ENCODE peak calls at places on chromosomes 11 and 22, in four cellular contexts. Z is SK-N-SH, O is HCT116, G is sigmoid colon. J is an unnamed sample.

GRCh38 chr22:17882727-17883126 is 108.5 kb upstream of the BID start:
- DNase-seq in Z (no peak), O (no peak), G (no peak), J (no peak)

GRCh38 chr11:44047931-44048431 is at the start of gene ACCSL:
- DNase-seq in Z (no peak), O (no peak), G (peak; percentile 26), J (no peak)

GRCh38 chr11:113248702-113249490 is 65.5 kb upstream of the TTC12 start:
- DNase-seq in Z (no peak), O (no peak), G (no peak), J (no peak)

GRCh38 chr11:13074714-13075464 is 65.8 kb downstream of the RASSF10 start:
- DNase-seq in Z (no peak), O (no peak), G (no peak), J (no peak)

GRCh38 chr11:121670792-121671275 is 218.1 kb upstream of the SORL1-AS1 start:
- DNase-seq in Z (peak; percentile 52), O (no peak), G (no peak), J (no peak)

GRCh38 chr11:4891996-4892640 is 10.4 kb downstream of the OR51T1 start:
- DNase-seq in Z (no peak), O (no peak), G (no peak), J (peak; percentile 16)

GRCh38 chr11:11349870-11350325 is 3.2 kb downstream of the CSNK2A3 start:
- DNase-seq in Z (no peak), O (no peak), G (no peak), J (no peak)

GRCh38 chr22:26674211-26675190 is 17.1 kb downstream of the MIAT start:
- DNase-seq in Z (no peak), O (no peak), G (no peak), J (no peak)

GRCh38 chr11:86180860-86181259 is 63.7 kb upstream of the EED start:
- DNase-seq in Z (no peak), O (no peak), G (no peak), J (no peak)

GRCh38 chr11:118544010-118544646 is 13.1 kb downstream of the TMEM25 start:
- DNase-seq in Z (no peak), O (no peak), G (no peak), J (no peak)

GRCh38 chr11:116558504-116559252 is 214.1 kb downstream of the BUD13 start:
- DNase-seq in Z (no peak), O (no peak), G (no peak), J (no peak)

GRCh38 chr11:65639623-65640482 is 2.0 kb downstream of the SIPA1 start:
- DNase-seq in Z (no peak), O (no peak), G (no peak), J (no peak)
- TF ChIP-seq POLR2AphosphoS5 in Z (no peak), O (no peak), G (no peak), J (no peak)

DNA sequence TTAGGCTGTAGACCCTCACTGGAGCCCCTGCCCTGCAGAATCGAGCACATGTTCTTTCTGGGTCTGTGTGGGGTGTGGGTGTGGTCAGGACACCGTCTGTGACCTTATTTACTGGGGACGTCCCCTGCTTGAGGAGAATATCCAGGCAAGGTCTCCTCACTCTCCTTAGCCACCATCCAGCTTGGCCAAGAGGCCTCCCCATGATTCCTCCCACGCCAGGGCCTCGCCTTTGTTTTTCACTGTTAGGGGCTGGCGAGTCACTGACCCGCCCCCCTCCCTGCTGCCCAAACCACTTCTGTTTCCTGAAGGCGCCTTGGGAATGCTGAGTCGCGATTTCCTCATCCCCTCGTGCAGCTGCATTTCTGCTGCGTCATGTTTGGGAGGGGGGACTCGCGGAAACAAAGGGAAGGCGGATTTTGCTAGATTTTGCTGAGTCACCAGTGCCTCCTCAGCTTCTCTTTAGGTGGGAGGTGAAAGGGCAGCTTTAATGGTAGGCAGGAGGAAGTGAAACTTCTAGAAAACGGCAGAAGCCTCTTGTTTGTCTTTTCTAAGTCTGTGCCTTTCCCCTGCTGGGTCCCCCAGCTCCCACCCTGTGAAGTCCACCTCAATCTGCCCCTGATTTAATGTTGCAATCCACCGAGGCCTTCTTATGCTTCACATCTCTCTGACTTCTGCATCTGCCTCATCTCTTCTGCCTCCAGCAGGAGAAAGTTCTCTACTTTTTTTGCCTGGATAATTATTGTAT is 4.0 kb upstream of the HMOX1 start:
- DNase-seq in Z (no peak), O (peak; percentile 83), G (peak; percentile 98), J (peak; percentile 100)
- TF ChIP-seq POLR2AphosphoS5 in Z (no peak), O (peak; percentile 33), G (peak; percentile 65), J (peak; percentile 31)

GRCh38 chr11:80596291-80596810 is 1155.5 kb upstream of the TENM4 start:
- DNase-seq in Z (no peak), O (no peak), G (no peak), J (no peak)

GRCh38 chr11:80592546-80592945 is 1151.7 kb upstream of the TENM4 start:
- DNase-seq in Z (no peak), O (no peak), G (no peak), J (no peak)

GRCh38 chr11:80598905-80599304 is 1158.1 kb upstream of the TENM4 start:
- DNase-seq in Z (no peak), O (no peak), G (no peak), J (no peak)

GRCh38 chr11:80593981-80594380 is 1153.2 kb upstream of the TENM4 start:
- DNase-seq in Z (no peak), O (no peak), G (no peak), J (no peak)

DNA sequence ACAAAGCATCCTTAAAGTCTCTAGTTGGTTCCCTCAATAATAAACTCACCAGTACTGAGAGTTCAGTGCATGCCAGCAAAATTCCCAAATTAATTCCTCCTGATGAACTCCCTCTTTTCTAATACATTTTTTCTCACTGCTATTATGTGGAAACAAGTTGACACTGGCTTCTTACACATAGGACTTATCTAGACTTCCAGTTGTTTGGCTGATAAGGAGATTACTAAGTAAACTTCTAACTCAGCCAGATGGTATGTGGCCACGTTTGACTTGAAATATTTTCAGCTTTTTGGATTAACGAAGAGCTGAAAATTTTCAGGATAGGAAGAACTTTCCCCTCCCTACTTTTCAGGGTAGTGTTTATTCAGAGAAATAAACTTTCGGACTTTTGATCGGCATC is 1154.2 kb upstream of the TENM4 start:
- DNase-seq in Z (no peak), O (no peak), G (no peak), J (no peak)
- TF ChIP-seq POLR2AphosphoS5 in Z (no peak), O (no peak), G (no peak), J (no peak)

GRCh38 chr22:29607426-29607825 is 4.0 kb downstream of the NF2 start:
- DNase-seq in Z (no peak), O (no peak), G (no peak), J (no peak)

GRCh38 chr22:29605236-29605850 is 1.9 kb downstream of the NF2 start:
- DNase-seq in Z (no peak), O (no peak), G (no peak), J (no peak)

GRCh38 chr22:29600846-29601245 is 2.6 kb upstream of the NF2 start:
- DNase-seq in Z (no peak), O (no peak), G (no peak), J (no peak)

GRCh38 chr22:29606320-29606719 is 2.9 kb downstream of the NF2 start:
- DNase-seq in Z (no peak), O (no peak), G (no peak), J (peak; percentile 42)

GRCh38 chr22:29603358-29604191 is at the start of gene NF2:
- DNase-seq in Z (peak; percentile 99), O (peak; percentile 99), G (peak; percentile 99), J (peak; percentile 99)
- TF ChIP-seq POLR2AphosphoS5 in Z (no peak), O (peak; percentile 73), G (peak; percentile 78), J (peak; percentile 78)

GRCh38 chr11:103851166-103851651 is 185.2 kb upstream of the DDI1 start:
- DNase-seq in Z (no peak), O (no peak), G (no peak), J (no peak)
- TF ChIP-seq POLR2AphosphoS5 in Z (no peak), O (no peak), G (no peak), J (no peak)

GRCh38 chr11:62471603-62472002 is 52.8 kb downstream of the SCGB1A1 start:
- DNase-seq in Z (no peak), O (no peak), G (no peak), J (no peak)

GRCh38 chr11:62468577-62468976 is 49.7 kb downstream of the SCGB1A1 start:
- DNase-seq in Z (no peak), O (no peak), G (no peak), J (no peak)

GRCh38 chr11:62466444-62466843 is 47.6 kb downstream of the SCGB1A1 start:
- DNase-seq in Z (no peak), O (no peak), G (no peak), J (no peak)

GRCh38 chr11:62477927-62478326 is 59.1 kb downstream of the SCGB1A1 start:
- DNase-seq in Z (no peak), O (no peak), G (no peak), J (no peak)

GRCh38 chr11:62472063-62472884 is 53.4 kb downstream of the SCGB1A1 start:
- DNase-seq in Z (peak; percentile 40), O (peak; percentile 59), G (peak; percentile 96), J (no peak)
- TF ChIP-seq POLR2AphosphoS5 in Z (peak; percentile 43), O (no peak), G (peak; percentile 100), J (no peak)

GRCh38 chr11:95150977-95151684 is 61.5 kb downstream of the ENDOD1 start:
- DNase-seq in Z (peak; percentile 78), O (peak; percentile 92), G (peak; percentile 96), J (peak; percentile 98)
- TF ChIP-seq POLR2AphosphoS5 in Z (no peak), O (peak; percentile 92), G (peak; percentile 79), J (peak; percentile 43)

J was measured in GM23338.